ENCODE peak calls at places on chromosome 6, in six cellular contexts. One of them, this sample, is unnamed.

GRCh38 chr6:47298475-47298874 is 11.2 kb downstream of the TNFRSF21 start:
- DNase-seq in T-helper 22 cell: no peak
- DNase-seq in endothelial cell of umbilical vein: no peak
- DNase-seq in SW 1271: no peak
- DNase-seq in effector CD4-positive, alpha-beta T cell: no peak
- DNase-seq in stimulated activated CD4-positive, alpha-beta T cell treated with anti-CD3 and anti-CD28 coated beads, Interleukin-2, amount 100 ng/mL, for 48 hours: no peak
- DNase-seq in this sample: no peak

GRCh38 chr6:48036316-48036715 is 74.7 kb downstream of the PTCHD4 start:
- DNase-seq in T-helper 22 cell: no peak
- DNase-seq in endothelial cell of umbilical vein: no peak
- DNase-seq in SW 1271: no peak
- DNase-seq in effector CD4-positive, alpha-beta T cell: no peak
- DNase-seq in stimulated activated CD4-positive, alpha-beta T cell treated with anti-CD3 and anti-CD28 coated beads, Interleukin-2, amount 100 ng/mL, for 48 hours: no peak
- DNase-seq in this sample: no peak

GRCh38 chr6:150004101-150004782 is 21.1 kb downstream of the RAET1L start:
- DNase-seq in T-helper 22 cell: peak; percentile 62
- DNase-seq in endothelial cell of umbilical vein: no peak
- DNase-seq in SW 1271: no peak
- DNase-seq in effector CD4-positive, alpha-beta T cell: peak; percentile 53
- DNase-seq in stimulated activated CD4-positive, alpha-beta T cell treated with anti-CD3 and anti-CD28 coated beads, Interleukin-2, amount 100 ng/mL, for 48 hours: no peak
- DNase-seq in this sample: no peak

GRCh38 chr6:44342052-44342451 is 398 bp upstream of the SPATS1 start:
- DNase-seq in T-helper 22 cell: no peak
- DNase-seq in endothelial cell of umbilical vein: no peak
- DNase-seq in SW 1271: no peak
- DNase-seq in effector CD4-positive, alpha-beta T cell: no peak
- DNase-seq in stimulated activated CD4-positive, alpha-beta T cell treated with anti-CD3 and anti-CD28 coated beads, Interleukin-2, amount 100 ng/mL, for 48 hours: no peak
- DNase-seq in this sample: peak; percentile 35

GRCh38 chr6:80540700-80541099 is 434.2 kb downstream of the BCKDHB start:
- DNase-seq in T-helper 22 cell: no peak
- DNase-seq in endothelial cell of umbilical vein: no peak
- DNase-seq in SW 1271: no peak
- DNase-seq in effector CD4-positive, alpha-beta T cell: no peak
- DNase-seq in stimulated activated CD4-positive, alpha-beta T cell treated with anti-CD3 and anti-CD28 coated beads, Interleukin-2, amount 100 ng/mL, for 48 hours: no peak
- DNase-seq in this sample: no peak

GRCh38 chr6:159729598-159729997 is 2.3 kb downstream of the WTAP start:
- DNase-seq in T-helper 22 cell: no peak
- DNase-seq in endothelial cell of umbilical vein: peak; percentile 20
- DNase-seq in SW 1271: no peak
- DNase-seq in effector CD4-positive, alpha-beta T cell: no peak
- DNase-seq in stimulated activated CD4-positive, alpha-beta T cell treated with anti-CD3 and anti-CD28 coated beads, Interleukin-2, amount 100 ng/mL, for 48 hours: no peak
- DNase-seq in this sample: peak; percentile 31

GRCh38 chr6:132391391-132392291 is 9.6 kb downstream of the MOXD1 start:
- DNase-seq in T-helper 22 cell: no peak
- DNase-seq in endothelial cell of umbilical vein: no peak
- DNase-seq in SW 1271: no peak
- DNase-seq in effector CD4-positive, alpha-beta T cell: no peak
- DNase-seq in stimulated activated CD4-positive, alpha-beta T cell treated with anti-CD3 and anti-CD28 coated beads, Interleukin-2, amount 100 ng/mL, for 48 hours: no peak
- DNase-seq in this sample: no peak

GRCh38 chr6:137896647-137897046 is 29.6 kb downstream of the TNFAIP3 start:
- DNase-seq in T-helper 22 cell: no peak
- DNase-seq in endothelial cell of umbilical vein: no peak
- DNase-seq in SW 1271: no peak
- DNase-seq in effector CD4-positive, alpha-beta T cell: no peak
- DNase-seq in stimulated activated CD4-positive, alpha-beta T cell treated with anti-CD3 and anti-CD28 coated beads, Interleukin-2, amount 100 ng/mL, for 48 hours: no peak
- DNase-seq in this sample: no peak

GRCh38 chr6:167794386-167795157 is 32.1 kb upstream of the AFDN start:
- DNase-seq in T-helper 22 cell: no peak
- DNase-seq in endothelial cell of umbilical vein: no peak
- DNase-seq in SW 1271: no peak
- DNase-seq in effector CD4-positive, alpha-beta T cell: no peak
- DNase-seq in stimulated activated CD4-positive, alpha-beta T cell treated with anti-CD3 and anti-CD28 coated beads, Interleukin-2, amount 100 ng/mL, for 48 hours: no peak
- DNase-seq in this sample: no peak

GRCh38 chr6:38080889-38081288 is 261.4 kb downstream of the ZFAND3 start:
- DNase-seq in T-helper 22 cell: no peak
- DNase-seq in endothelial cell of umbilical vein: peak; percentile 43
- DNase-seq in SW 1271: no peak
- DNase-seq in effector CD4-positive, alpha-beta T cell: no peak
- DNase-seq in stimulated activated CD4-positive, alpha-beta T cell treated with anti-CD3 and anti-CD28 coated beads, Interleukin-2, amount 100 ng/mL, for 48 hours: no peak
- DNase-seq in this sample: no peak

GRCh38 chr6:158619922-158620801 is 24.4 kb downstream of the DYNLT1 start:
- DNase-seq in T-helper 22 cell: no peak
- DNase-seq in endothelial cell of umbilical vein: no peak
- DNase-seq in SW 1271: no peak
- DNase-seq in effector CD4-positive, alpha-beta T cell: no peak
- DNase-seq in stimulated activated CD4-positive, alpha-beta T cell treated with anti-CD3 and anti-CD28 coated beads, Interleukin-2, amount 100 ng/mL, for 48 hours: no peak
- DNase-seq in this sample: no peak

GRCh38 chr6:150076196-150076893 is 7.4 kb upstream of the ULBP3 start:
- DNase-seq in T-helper 22 cell: no peak
- DNase-seq in endothelial cell of umbilical vein: no peak
- DNase-seq in SW 1271: no peak
- DNase-seq in effector CD4-positive, alpha-beta T cell: no peak
- DNase-seq in stimulated activated CD4-positive, alpha-beta T cell treated with anti-CD3 and anti-CD28 coated beads, Interleukin-2, amount 100 ng/mL, for 48 hours: no peak
- DNase-seq in this sample: no peak

GRCh38 chr6:132798820-132799538 is 542 bp upstream of the SLC18B1 start:
- DNase-seq in T-helper 22 cell: peak; percentile 51
- DNase-seq in endothelial cell of umbilical vein: peak; percentile 86
- DNase-seq in SW 1271: peak; percentile 81
- DNase-seq in effector CD4-positive, alpha-beta T cell: peak; percentile 65
- DNase-seq in stimulated activated CD4-positive, alpha-beta T cell treated with anti-CD3 and anti-CD28 coated beads, Interleukin-2, amount 100 ng/mL, for 48 hours: peak; percentile 66
- DNase-seq in this sample: peak; percentile 76

GRCh38 chr6:154414021-154414813 is 57.6 kb upstream of the IPCEF1 start:
- DNase-seq in T-helper 22 cell: no peak
- DNase-seq in endothelial cell of umbilical vein: peak; percentile 10
- DNase-seq in SW 1271: peak; percentile 8
- DNase-seq in effector CD4-positive, alpha-beta T cell: no peak
- DNase-seq in stimulated activated CD4-positive, alpha-beta T cell treated with anti-CD3 and anti-CD28 coated beads, Interleukin-2, amount 100 ng/mL, for 48 hours: no peak
- DNase-seq in this sample: peak; percentile 80

GRCh38 chr6:81844686-81845085 is 92.2 kb upstream of the TENT5A start:
- DNase-seq in T-helper 22 cell: no peak
- DNase-seq in endothelial cell of umbilical vein: no peak
- DNase-seq in SW 1271: no peak
- DNase-seq in effector CD4-positive, alpha-beta T cell: no peak
- DNase-seq in stimulated activated CD4-positive, alpha-beta T cell treated with anti-CD3 and anti-CD28 coated beads, Interleukin-2, amount 100 ng/mL, for 48 hours: no peak
- DNase-seq in this sample: no peak

GRCh38 chr6:30834643-30835042 is 49.7 kb upstream of the DDR1 start:
- DNase-seq in T-helper 22 cell: no peak
- DNase-seq in endothelial cell of umbilical vein: no peak
- DNase-seq in SW 1271: no peak
- DNase-seq in effector CD4-positive, alpha-beta T cell: no peak
- DNase-seq in stimulated activated CD4-positive, alpha-beta T cell treated with anti-CD3 and anti-CD28 coated beads, Interleukin-2, amount 100 ng/mL, for 48 hours: no peak
- DNase-seq in this sample: no peak

This sample was measured in KBM-7.